ENCODE peak calls at places on chromosomes 12 and 14, in nine cellular contexts. One of them, this sample, is unnamed.

GRCh38 chr14:66842911-66843572 is 335.1 kb downstream of the GPHN start:
- DNase-seq in lung: no peak
- DNase-seq in IMR-90: no peak
- DNase-seq in anterior cingulate cortex: no peak
- DNase-seq in stimulated activated CD8-positive, alpha-beta memory T cell treated with anti-CD3 and anti-CD28 coated beads, Interleukin-4, amount 100 ng/mL, for 24 hours: no peak
- DNase-seq in activated CD8-positive, alpha-beta T cell treated with anti-CD3 and anti-CD28 coated beads for 36 hours: no peak
- DNase-seq in iris pigment epithelial cell: no peak
- DNase-seq in HFFc6: no peak
- DNase-seq in NCI-H748 treated with DMSO at 0.1 percent for 48 hours: no peak
- DNase-seq in this sample: no peak

GRCh38 chr14:52551696-52552062 is 626 bp downstream of the TXNDC16 start:
- DNase-seq in IMR-90: peak; percentile 39
- DNase-seq in anterior cingulate cortex: no peak
- DNase-seq in activated CD8-positive, alpha-beta T cell treated with anti-CD3 and anti-CD28 coated beads for 36 hours: peak; percentile 16
- DNase-seq in NCI-H748 treated with DMSO at 0.1 percent for 48 hours: peak; percentile 48
- DNase-seq in iris pigment epithelial cell: peak; percentile 51
- DNase-seq in lung: no peak
- DNase-seq in stimulated activated CD8-positive, alpha-beta memory T cell treated with anti-CD3 and anti-CD28 coated beads, Interleukin-4, amount 100 ng/mL, for 24 hours: no peak
- DNase-seq in HFFc6: peak; percentile 22
- DNase-seq in this sample: peak; percentile 44

GRCh38 chr14:90785876-90786450 is 30.3 kb downstream of the TTC7B start:
- DNase-seq in NCI-H748 treated with DMSO at 0.1 percent for 48 hours: no peak
- DNase-seq in lung: no peak
- DNase-seq in iris pigment epithelial cell: no peak
- DNase-seq in activated CD8-positive, alpha-beta T cell treated with anti-CD3 and anti-CD28 coated beads for 36 hours: no peak
- DNase-seq in IMR-90: no peak
- DNase-seq in HFFc6: no peak
- DNase-seq in stimulated activated CD8-positive, alpha-beta memory T cell treated with anti-CD3 and anti-CD28 coated beads, Interleukin-4, amount 100 ng/mL, for 24 hours: no peak
- DNase-seq in anterior cingulate cortex: no peak
- DNase-seq in this sample: no peak

GRCh38 chr12:105672576-105672975 is 342.1 kb downstream of the C12orf75 start:
- DNase-seq in anterior cingulate cortex: no peak
- DNase-seq in HFFc6: no peak
- DNase-seq in stimulated activated CD8-positive, alpha-beta memory T cell treated with anti-CD3 and anti-CD28 coated beads, Interleukin-4, amount 100 ng/mL, for 24 hours: no peak
- DNase-seq in iris pigment epithelial cell: no peak
- DNase-seq in lung: peak; percentile 42
- DNase-seq in NCI-H748 treated with DMSO at 0.1 percent for 48 hours: no peak
- DNase-seq in activated CD8-positive, alpha-beta T cell treated with anti-CD3 and anti-CD28 coated beads for 36 hours: no peak
- DNase-seq in IMR-90: no peak
- DNase-seq in this sample: no peak

GRCh38 chr14:44847910-44848309 is 113.8 kb downstream of the KLHL28 start:
- DNase-seq in NCI-H748 treated with DMSO at 0.1 percent for 48 hours: no peak
- DNase-seq in anterior cingulate cortex: no peak
- DNase-seq in HFFc6: peak; percentile 6
- DNase-seq in iris pigment epithelial cell: peak; percentile 9
- DNase-seq in stimulated activated CD8-positive, alpha-beta memory T cell treated with anti-CD3 and anti-CD28 coated beads, Interleukin-4, amount 100 ng/mL, for 24 hours: no peak
- DNase-seq in activated CD8-positive, alpha-beta T cell treated with anti-CD3 and anti-CD28 coated beads for 36 hours: no peak
- DNase-seq in IMR-90: peak; percentile 41
- DNase-seq in lung: no peak
- DNase-seq in this sample: peak; percentile 17

GRCh38 chr12:131132118-131132892 is 178.6 kb downstream of the ADGRD1 start:
- DNase-seq in lung: peak; percentile 63
- DNase-seq in NCI-H748 treated with DMSO at 0.1 percent for 48 hours: peak; percentile 19
- DNase-seq in stimulated activated CD8-positive, alpha-beta memory T cell treated with anti-CD3 and anti-CD28 coated beads, Interleukin-4, amount 100 ng/mL, for 24 hours: peak; percentile 67
- DNase-seq in HFFc6: no peak
- DNase-seq in anterior cingulate cortex: peak; percentile 47
- DNase-seq in IMR-90: peak; percentile 1
- DNase-seq in activated CD8-positive, alpha-beta T cell treated with anti-CD3 and anti-CD28 coated beads for 36 hours: peak; percentile 85
- DNase-seq in iris pigment epithelial cell: peak; percentile 48
- DNase-seq in this sample: peak; percentile 23

GRCh38 chr14:25049559-25050493 is at the start of gene STXBP6:
- DNase-seq in NCI-H748 treated with DMSO at 0.1 percent for 48 hours: peak; percentile 32
- DNase-seq in IMR-90: peak; percentile 65
- DNase-seq in lung: peak; percentile 45
- DNase-seq in stimulated activated CD8-positive, alpha-beta memory T cell treated with anti-CD3 and anti-CD28 coated beads, Interleukin-4, amount 100 ng/mL, for 24 hours: no peak
- DNase-seq in anterior cingulate cortex: peak; percentile 82
- DNase-seq in iris pigment epithelial cell: peak; percentile 69
- DNase-seq in activated CD8-positive, alpha-beta T cell treated with anti-CD3 and anti-CD28 coated beads for 36 hours: peak; percentile 27
- DNase-seq in HFFc6: peak; percentile 46
- DNase-seq in this sample: peak; percentile 5

GRCh38 chr12:123958876-123959275 is 13.8 kb downstream of the CCDC92 start:
- DNase-seq in iris pigment epithelial cell: no peak
- DNase-seq in IMR-90: no peak
- DNase-seq in NCI-H748 treated with DMSO at 0.1 percent for 48 hours: no peak
- DNase-seq in stimulated activated CD8-positive, alpha-beta memory T cell treated with anti-CD3 and anti-CD28 coated beads, Interleukin-4, amount 100 ng/mL, for 24 hours: no peak
- DNase-seq in lung: no peak
- DNase-seq in activated CD8-positive, alpha-beta T cell treated with anti-CD3 and anti-CD28 coated beads for 36 hours: no peak
- DNase-seq in anterior cingulate cortex: no peak
- DNase-seq in HFFc6: no peak
- DNase-seq in this sample: no peak

GRCh38 chr12:18872770-18873169 is 134.9 kb downstream of the CAPZA3 start:
- DNase-seq in activated CD8-positive, alpha-beta T cell treated with anti-CD3 and anti-CD28 coated beads for 36 hours: no peak
- DNase-seq in lung: no peak
- DNase-seq in anterior cingulate cortex: no peak
- DNase-seq in HFFc6: no peak
- DNase-seq in IMR-90: no peak
- DNase-seq in stimulated activated CD8-positive, alpha-beta memory T cell treated with anti-CD3 and anti-CD28 coated beads, Interleukin-4, amount 100 ng/mL, for 24 hours: no peak
- DNase-seq in NCI-H748 treated with DMSO at 0.1 percent for 48 hours: no peak
- DNase-seq in iris pigment epithelial cell: no peak
- DNase-seq in this sample: no peak

GRCh38 chr14:70152704-70153103 is 36.0 kb downstream of the SLC8A3 start:
- DNase-seq in lung: no peak
- DNase-seq in stimulated activated CD8-positive, alpha-beta memory T cell treated with anti-CD3 and anti-CD28 coated beads, Interleukin-4, amount 100 ng/mL, for 24 hours: no peak
- DNase-seq in activated CD8-positive, alpha-beta T cell treated with anti-CD3 and anti-CD28 coated beads for 36 hours: no peak
- DNase-seq in iris pigment epithelial cell: no peak
- DNase-seq in anterior cingulate cortex: no peak
- DNase-seq in NCI-H748 treated with DMSO at 0.1 percent for 48 hours: no peak
- DNase-seq in HFFc6: no peak
- DNase-seq in IMR-90: no peak
- DNase-seq in this sample: no peak

GRCh38 chr12:57840701-57841100 is 5.8 kb downstream of the CTDSP2 start:
- DNase-seq in activated CD8-positive, alpha-beta T cell treated with anti-CD3 and anti-CD28 coated beads for 36 hours: no peak
- DNase-seq in stimulated activated CD8-positive, alpha-beta memory T cell treated with anti-CD3 and anti-CD28 coated beads, Interleukin-4, amount 100 ng/mL, for 24 hours: no peak
- DNase-seq in iris pigment epithelial cell: peak; percentile 55
- DNase-seq in HFFc6: no peak
- DNase-seq in NCI-H748 treated with DMSO at 0.1 percent for 48 hours: no peak
- DNase-seq in lung: peak; percentile 56
- DNase-seq in IMR-90: peak; percentile 50
- DNase-seq in anterior cingulate cortex: no peak
- DNase-seq in this sample: peak; percentile 39

GRCh38 chr14:85317491-85318021 is 212.4 kb upstream of the FLRT2 start:
- DNase-seq in stimulated activated CD8-positive, alpha-beta memory T cell treated with anti-CD3 and anti-CD28 coated beads, Interleukin-4, amount 100 ng/mL, for 24 hours: no peak
- DNase-seq in IMR-90: peak; percentile 26
- DNase-seq in lung: no peak
- DNase-seq in anterior cingulate cortex: no peak
- DNase-seq in activated CD8-positive, alpha-beta T cell treated with anti-CD3 and anti-CD28 coated beads for 36 hours: no peak
- DNase-seq in iris pigment epithelial cell: peak; percentile 27
- DNase-seq in NCI-H748 treated with DMSO at 0.1 percent for 48 hours: no peak
- DNase-seq in HFFc6: peak; percentile 73
- DNase-seq in this sample: no peak

GRCh38 chr12:110349096-110349495 is 54.4 kb downstream of the ANAPC7 start:
- DNase-seq in activated CD8-positive, alpha-beta T cell treated with anti-CD3 and anti-CD28 coated beads for 36 hours: no peak
- DNase-seq in anterior cingulate cortex: no peak
- DNase-seq in stimulated activated CD8-positive, alpha-beta memory T cell treated with anti-CD3 and anti-CD28 coated beads, Interleukin-4, amount 100 ng/mL, for 24 hours: no peak
- DNase-seq in IMR-90: no peak
- DNase-seq in iris pigment epithelial cell: no peak
- DNase-seq in NCI-H748 treated with DMSO at 0.1 percent for 48 hours: no peak
- DNase-seq in HFFc6: no peak
- DNase-seq in lung: no peak
- DNase-seq in this sample: no peak